ENCODE peak calls at places on chromosome 21, in eight cellular contexts. Y is tibial artery, M is left lung, Q is GM23248, G is ovary, B is endodermal cell, R is mesendoderm, T is hepatocyte. U is an unnamed sample.

GRCh38 chr21:31560479-31560878 is 99.0 kb upstream of the SOD1 start:
- DNase-seq in Y (no peak), M (no peak), Q (no peak), G (no peak), B (no peak), R (no peak), T (no peak), U (no peak)

GRCh38 chr21:39388038-39388810 is 39.3 kb upstream of the HMGN1 start:
- DNase-seq in Y (peak; percentile 93), M (peak; percentile 100), Q (peak; percentile 92), G (peak; percentile 95), B (peak; percentile 98), R (peak; percentile 88), T (peak; percentile 94), U (peak; percentile 83)

GRCh38 chr21:10418649-10419048 is 102.7 kb upstream of the TPTE start:
- DNase-seq in Y (peak; percentile 52), M (no peak), Q (no peak), G (no peak), B (no peak), R (no peak), T (no peak), U (no peak)

GRCh38 chr21:42102063-42102462 is 30.9 kb downstream of the UMODL1 start:
- DNase-seq in Y (no peak), M (no peak), Q (no peak), G (no peak), B (no peak), R (no peak), T (peak; percentile 52), U (no peak)

GRCh38 chr21:42593007-42593814 is 60.2 kb upstream of the PDE9A start:
- DNase-seq in Y (no peak), M (peak; percentile 86), Q (peak; percentile 80), G (peak; percentile 85), B (peak; percentile 94), R (peak; percentile 83), T (peak; percentile 87), U (peak; percentile 45)

GRCh38 chr21:34900376-34900775 is 148.7 kb downstream of the RUNX1 start:
- DNase-seq in Y (no peak), M (no peak), Q (no peak), G (no peak), B (no peak), R (no peak), T (peak; percentile 37), U (no peak)

GRCh38 chr21:41957991-41958766 is 4.4 kb upstream of the C2CD2 start:
- DNase-seq in Y (peak; percentile 89), M (no peak), Q (peak; percentile 81), G (peak; percentile 77), B (peak; percentile 74), R (peak; percentile 75), T (peak; percentile 63), U (no peak)

GRCh38 chr21:37273911-37274690 is 7.0 kb upstream of the VPS26C start:
- DNase-seq in Y (no peak), M (no peak), Q (no peak), G (no peak), B (no peak), R (no peak), T (no peak), U (no peak)

GRCh38 chr21:35528109-35529042 is 479.3 kb upstream of the RUNX1 start:
- DNase-seq in Y (peak; percentile 64), M (peak; percentile 77), Q (no peak), G (peak; percentile 45), B (no peak), R (no peak), T (no peak), U (peak; percentile 4)

GRCh38 chr21:20882462-20883415 is 115.5 kb upstream of the NCAM2 start:
- DNase-seq in Y (no peak), M (no peak), Q (peak; percentile 20), G (no peak), B (peak; percentile 80), R (peak; percentile 64), T (peak; percentile 61), U (no peak)

GRCh38 chr21:34774750-34775149 is 106.0 kb downstream of the CLIC6 start:
- DNase-seq in Y (no peak), M (no peak), Q (no peak), G (no peak), B (no peak), R (no peak), T (no peak), U (no peak)

GRCh38 chr21:34528131-34528561 is 16.1 kb upstream of the KCNE1 start:
- DNase-seq in Y (no peak), M (no peak), Q (peak; percentile 58), G (no peak), B (no peak), R (no peak), T (no peak), U (no peak)

GRCh38 chr21:35586305-35586704 is 474.0 kb downstream of the SETD4 start:
- DNase-seq in Y (no peak), M (no peak), Q (no peak), G (no peak), B (no peak), R (no peak), T (no peak), U (no peak)

GRCh38 chr21:24188511-24188910 is 1418.8 kb downstream of the MRPL39 start:
- DNase-seq in Y (no peak), M (no peak), Q (no peak), G (no peak), B (no peak), R (no peak), T (no peak), U (no peak)

GRCh38 chr21:33021667-33022066 is 4.1 kb upstream of the OLIG2 start:
- DNase-seq in Y (no peak), M (no peak), Q (no peak), G (no peak), B (peak; percentile 33), R (no peak), T (no peak), U (no peak)

GRCh38 chr21:33020558-33021100 is 5.1 kb upstream of the OLIG2 start:
- DNase-seq in Y (no peak), M (no peak), Q (no peak), G (no peak), B (peak; percentile 50), R (no peak), T (no peak), U (no peak)

GRCh38 chr21:33022489-33022827 is 3.3 kb upstream of the OLIG2 start:
- DNase-seq in Y (no peak), M (no peak), Q (no peak), G (no peak), B (peak; percentile 46), R (no peak), T (no peak), U (no peak)

GRCh38 chr21:33019885-33020557 is 5.7 kb upstream of the OLIG2 start:
- DNase-seq in Y (no peak), M (peak; percentile 81), Q (no peak), G (no peak), B (peak; percentile 81), R (no peak), T (no peak), U (no peak)

DNA sequence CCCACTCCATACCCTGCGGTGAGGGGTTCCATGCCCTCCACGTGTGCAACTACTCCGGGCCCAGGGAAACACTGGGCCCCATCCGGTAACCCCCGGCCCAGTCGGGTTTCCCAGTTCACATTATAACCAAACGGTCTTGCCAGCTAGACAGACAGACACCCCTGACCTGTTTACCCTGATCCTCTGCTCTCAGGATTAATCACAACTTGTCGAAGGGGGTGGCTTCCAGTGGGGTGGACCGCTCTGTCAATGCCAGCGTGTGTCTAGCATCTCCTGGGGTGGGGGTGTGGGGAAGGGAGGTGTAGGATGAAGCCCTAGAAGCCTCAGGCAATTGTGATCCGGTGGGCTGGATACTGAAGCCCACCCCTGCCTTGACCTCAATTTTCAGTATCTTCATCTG is 4.6 kb upstream of the OLIG2 start:
- DNase-seq in Y (no peak), M (no peak), Q (no peak), G (no peak), B (no peak), R (no peak), T (no peak), U (no peak)
- H3K27me3 ChIP-seq in Y (no peaks in the 10 kb centered on the region), M (peaks cover 86% of the 10 kb centered on the region), Q (peaks cover 97% of the 10 kb centered on the region), G (peaks cover 2% of the 10 kb centered on the region), B (peaks cover 100% of the 10 kb centered on the region), R (peaks cover 71% of the 10 kb centered on the region), T (peaks cover 99% of the 10 kb centered on the region), U (peaks cover 64% of the 10 kb centered on the region)

GRCh38 chr21:46001821-46002681 is 20.5 kb downstream of the COL6A1 start:
- DNase-seq in Y (no peak), M (peak; percentile 61), Q (peak; percentile 24), G (peak; percentile 56), B (peak; percentile 39), R (no peak), T (no peak), U (no peak)
- H3K36me3 ChIP-seq in Y (peaks cover 62% of the 10 kb centered on the region), M (peaks cover 44% of the 10 kb centered on the region), Q (peaks cover 14% of the 10 kb centered on the region), G (no peaks in the 10 kb centered on the region), B (no peaks in the 10 kb centered on the region), R (peaks cover 30% of the 10 kb centered on the region), T (no peaks in the 10 kb centered on the region), U (no peaks in the 10 kb centered on the region)

GRCh38 chr21:29323189-29323588 is 24.5 kb downstream of the BACH1 start:
- DNase-seq in Y (no peak), M (no peak), Q (no peak), G (no peak), B (no peak), R (no peak), T (no peak), U (no peak)

GRCh38 chr21:29330797-29331196 is 32.1 kb downstream of the BACH1 start:
- DNase-seq in Y (no peak), M (no peak), Q (no peak), G (no peak), B (no peak), R (no peak), T (no peak), U (no peak)

GRCh38 chr21:29322570-29322957 is 23.8 kb downstream of the BACH1 start:
- DNase-seq in Y (no peak), M (no peak), Q (no peak), G (no peak), B (no peak), R (no peak), T (no peak), U (no peak)

GRCh38 chr21:29321908-29322569 is 23.3 kb downstream of the BACH1 start:
- DNase-seq in Y (no peak), M (no peak), Q (no peak), G (no peak), B (no peak), R (no peak), T (no peak), U (no peak)

DNA sequence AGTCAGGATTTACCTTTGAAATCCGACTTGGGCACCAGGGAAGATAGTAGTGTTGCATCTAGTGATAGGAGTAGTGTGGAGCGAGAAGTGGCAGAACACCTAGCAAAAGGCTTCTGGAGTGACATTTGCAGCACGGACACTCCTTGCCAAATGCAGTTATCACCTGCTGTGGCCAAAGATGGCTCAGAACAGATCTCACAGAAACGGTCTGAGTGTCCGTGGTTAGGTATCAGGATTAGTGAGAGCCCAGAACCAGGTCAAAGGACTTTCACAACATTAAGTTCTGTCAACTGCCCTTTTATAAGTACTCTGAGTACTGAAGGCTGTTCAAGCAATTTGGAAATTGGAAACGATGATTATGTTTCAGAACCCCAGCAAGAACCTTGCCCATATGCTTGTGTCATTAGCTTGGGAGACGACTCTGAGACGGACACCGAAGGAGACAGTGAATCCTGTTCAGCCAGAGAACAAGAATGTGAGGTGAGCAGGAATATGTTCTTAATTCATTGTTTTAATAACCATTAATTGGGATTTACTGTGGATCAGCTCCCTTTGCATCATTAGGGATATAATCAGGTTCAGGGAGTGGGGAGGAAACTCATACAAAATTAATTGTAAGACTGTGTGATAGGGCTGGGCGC is 28.3 kb downstream of the BACH1 start:
- DNase-seq in Y (no peak), M (no peak), Q (no peak), G (no peak), B (no peak), R (no peak), T (no peak), U (no peak)
- H3K4me3 ChIP-seq in Y (no peak overlapping the region), M (no peak overlapping the region), Q (no peak overlapping the region), G (no peak overlapping the region), B (no peak overlapping the region), R (no peak overlapping the region), T (no peak overlapping the region), U (no peak overlapping the region)

GRCh38 chr21:44648557-44649311 is 2.5 kb downstream of the KRTAP10-11 start:
- DNase-seq in Y (no peak), M (peak; percentile 64), Q (no peak), G (no peak), B (no peak), R (no peak), T (no peak), U (no peak)
- H3K27me3 ChIP-seq in Y (no peaks in the 10 kb centered on the region), M (no peaks in the 10 kb centered on the region), Q (peaks cover 14% of the 10 kb centered on the region), G (no peaks in the 10 kb centered on the region), B (no peaks in the 10 kb centered on the region), R (no peaks in the 10 kb centered on the region), T (no peaks in the 10 kb centered on the region), U (no peaks in the 10 kb centered on the region)